ENCODE peak calls at places on chromosomes 16 and 17, in nine cellular contexts. S is IMR-90, F is heart left ventricle, R is right atrium auricular region, C is thoracic aorta, L is GM23248, B is pancreas, D is mammary epithelial cell, V is stomach. E is an unnamed sample. For H3K4me1, the result is how much of the 10 kb centered on the place peaks cover.

GRCh38 chr16:89346869-89347268 is 129.4 kb downstream of the ZNF778 start:
- DNase-seq in S (no peak), C (no peak), L (no peak), F (no peak), R (no peak), V (no peak), B (no peak), D (no peak), E (no peak)

GRCh38 chr16:75244225-75244792 is 7.1 kb downstream of the BCAR1 start:
- DNase-seq in S (peak), L (peak), C (no peak), B (peak), R (peak), D (no peak), F (peak), V (peak), E (peak)

GRCh38 chr17:31394544-31394943 is 3.1 kb downstream of the RAB11FIP4 start:
- DNase-seq in L (peak), B (no peak), R (peak), C (no peak), S (peak), V (peak), F (peak), D (no peak), E (peak)

GRCh38 chr16:11143741-11144035 is 112.3 kb downstream of the SOCS1 start:
- DNase-seq in F (no peak), L (no peak), S (no peak), B (no peak), V (no peak), D (no peak), R (no peak), C (no peak), E (no peak)

GRCh38 chr16:48353565-48354163 is 31.5 kb downstream of the SIAH1 start:
- DNase-seq in L (peak), D (peak), B (peak), V (peak), R (no peak), S (peak), F (no peak), C (no peak), E (peak)

GRCh38 chr17:49224198-49224996 is 6.2 kb downstream of the PHOSPHO1 start:
- DNase-seq in F (peak), R (no peak), L (no peak), D (no peak), C (no peak), B (peak), S (no peak), V (peak), E (peak)

GRCh38 chr17:77537566-77537965 is 396.8 kb downstream of the SEC14L1 start:
- DNase-seq in C (no peak), B (no peak), L (no peak), R (no peak), V (no peak), D (no peak), F (no peak), S (no peak), E (no peak)

GRCh38 chr17:75003070-75003956 is 9.2 kb upstream of the MRPL58 start:
- DNase-seq in R (no peak), B (no peak), L (no peak), F (no peak), S (no peak), V (no peak), C (no peak), D (no peak), E (no peak)

GRCh38 chr17:15744885-15745284 is 12.8 kb downstream of the TBC1D26 start:
- DNase-seq in C (no peak), V (no peak), D (no peak), L (no peak), S (no peak), F (no peak), R (no peak), B (no peak), E (peak)

GRCh38 chr17:69335018-69335417 is 8.1 kb upstream of the ABCA5 start:
- DNase-seq in L (peak), B (no peak), V (no peak), D (peak), R (no peak), S (peak), C (no peak), F (no peak), E (no peak)

GRCh38 chr16:11049396-11050059 is 105.2 kb downstream of the CLEC16A start:
- DNase-seq in B (no peak), D (no peak), V (no peak), L (no peak), F (no peak), S (no peak), R (no peak), C (no peak), E (no peak)

GRCh38 chr17:17541640-17542001 is 45.4 kb upstream of the RASD1 start:
- DNase-seq in C (no peak), B (no peak), F (peak), V (no peak), D (no peak), L (no peak), S (no peak), R (no peak), E (no peak)

GRCh38 chr17:63139356-63139755 is 173.3 kb downstream of the TANC2 start:
- DNase-seq in F (no peak), R (no peak), L (no peak), D (no peak), S (no peak), V (no peak), B (no peak), C (no peak), E (no peak)

GRCh38 chr17:4101127-4101798 is 41.6 kb downstream of the ZZEF1 start:
- DNase-seq in L (no peak), F (no peak), S (peak), V (no peak), B (no peak), C (no peak), R (no peak), D (no peak), E (no peak)

GRCh38 chr17:1490643-1491405 is 1.7 kb downstream of the MYO1C start:
- DNase-seq in V (peak), D (peak), R (peak), L (peak), C (no peak), B (peak), S (no peak), F (peak), E (peak)

GRCh38 chr17:22138861-22139469 is 446.6 kb downstream of the KCNJ18 start:
- DNase-seq in R (no peak), C (no peak), V (no peak), F (no peak), D (no peak), S (no peak), L (no peak), B (no peak), E (no peak)

GRCh38 chr17:16987830-16988601 is 16.1 kb upstream of the TNFRSF13B start:
- DNase-seq in B (no peak), D (peak), L (peak), S (peak), C (no peak), F (peak), R (peak), V (peak), E (peak)

GRCh38 chr16:49012961-49013726 is 268.5 kb downstream of the CBLN1 start:
- DNase-seq in B (peak), S (no peak), D (no peak), L (no peak), V (no peak), R (no peak), F (peak), C (no peak), E (peak)

GRCh38 chr17:70699408-70699807 is 530.1 kb downstream of the KCNJ2 start:
- DNase-seq in D (no peak), B (no peak), C (no peak), R (no peak), L (no peak), S (no peak), F (no peak), V (no peak), E (no peak)

GRCh38 chr16:2339521-2340484 is 725 bp downstream of the ABCA3 start:
- DNase-seq in S (no peak), R (no peak), D (peak), V (peak), F (peak), C (no peak), L (peak), B (peak), E (peak)

GRCh38 chr17:58338907-58339774 is 10.5 kb upstream of the TSPOAP1 start:
- DNase-seq in V (no peak), R (no peak), S (peak), L (peak), B (no peak), C (no peak), D (no peak), F (peak), E (no peak)

GRCh38 chr17:21286771-21287702 is 2.5 kb downstream of the MAP2K3 start:
- DNase-seq in C (no peak), F (peak), L (no peak), R (no peak), S (no peak), B (peak), V (peak), D (peak), E (peak)

GRCh38 chr17:2347805-2348685 is 10.7 kb downstream of the SGSM2 start:
- DNase-seq in S (peak), R (no peak), D (peak), L (peak), F (no peak), V (peak), B (peak), C (no peak), E (no peak)

GRCh38 chr16:8537691-8538342 is 52.5 kb downstream of the TMEM114 start:
- DNase-seq in R (no peak), D (no peak), S (no peak), L (no peak), B (peak), F (no peak), V (peak), C (no peak), E (no peak)

GRCh38 chr16:35798885-35799426 is 2339.5 kb downstream of the TP53TG3F start:
- DNase-seq in B (no peak), F (peak), R (no peak), C (no peak), D (no peak), S (no peak), L (no peak), V (no peak), E (no peak)

GRCh38 chr17:81572499-81573030 is 20.4 kb upstream of the FAAP100 start:
- DNase-seq in F (no peak), L (no peak), C (no peak), R (no peak), V (no peak), S (no peak), D (no peak), B (no peak), E (no peak)

GRCh38 chr17:52155301-52155700 is 3.2 kb downstream of the CA10 start:
- DNase-seq in F (no peak), L (no peak), V (no peak), B (no peak), D (peak), S (no peak), C (no peak), R (no peak), E (no peak)

GRCh38 chr17:55161935-55162555 is 102.7 kb upstream of the HLF start:
- DNase-seq in R (no peak), L (peak), S (peak), D (peak), F (no peak), V (no peak), B (no peak), C (no peak), E (no peak)
- H3K27ac ChIP-seq in R (no peak), L (no peak), S (no peak), D (no peak), F (no peak), V (no peak), B (no peak), C (no peak), E (peak)

GRCh38 chr17:72456026-72456569 is 335.3 kb downstream of the SOX9 start:
- DNase-seq in S (peak), D (peak), F (no peak), V (peak), B (no peak), C (no peak), R (no peak), L (peak), E (no peak)
- H3K4me1 ChIP-seq in S (under half), D (under half), F (under half), V (under half), B (under half), C (under half), R (under half), L (under half), E (under half)

GRCh38 chr17:80416260-80416939 is 1.4 kb downstream of the ENDOV start:
- DNase-seq in R (no peak), L (no peak), C (no peak), F (no peak), S (no peak), B (no peak), V (no peak), D (no peak), E (no peak)
- H3K4me3 ChIP-seq in R (no peak), L (peak), C (peak), F (peak), S (peak), B (no peak), V (peak), D (peak), E (no peak)

GRCh38 chr16:85206472-85207356 is 94.4 kb upstream of the CIBAR2 start:
- DNase-seq in D (no peak), R (peak), B (peak), F (peak), V (peak), C (peak), S (peak), L (peak), E (peak)
- H3K27ac ChIP-seq in D (no peak), R (peak), B (peak), F (peak), V (no peak), C (peak), S (peak), L (peak), E (peak)

GRCh38 chr16:3987231-3987630 is 106.7 kb upstream of the CREBBP start:
- DNase-seq in V (no peak), F (no peak), S (no peak), R (no peak), C (no peak), D (no peak), L (no peak), B (no peak), E (no peak)
- H3K4me1 ChIP-seq in V (under half), F (under half), S (under half), R (under half), C (under half), D (under half), L (under half), B (under half), E (under half)